ENCODE peak calls at places on chromosomes 3 and 15, in five cellular contexts. One of them, this sample, is unnamed.

GRCh38 chr15:31390777-31391486 is 64.3 kb downstream of the KLF13 start:
- DNase-seq in HCT116: no peak
- DNase-seq in ovary: peak; percentile 22
- DNase-seq in astrocyte: no peak
- DNase-seq in tibial artery: no peak
- DNase-seq in this sample: no peak

GRCh38 chr3:154244644-154245043 is 79.6 kb downstream of the DHX36 start:
- DNase-seq in HCT116: no peak
- DNase-seq in ovary: no peak
- DNase-seq in astrocyte: peak; percentile 46
- DNase-seq in tibial artery: no peak
- DNase-seq in this sample: no peak

GRCh38 chr15:58063612-58064011 is 1.9 kb downstream of the ALDH1A2 start:
- DNase-seq in HCT116: no peak
- DNase-seq in ovary: no peak
- DNase-seq in astrocyte: no peak
- DNase-seq in tibial artery: no peak
- DNase-seq in this sample: no peak

GRCh38 chr3:2645001-2645400 is 465.2 kb downstream of the IL5RA start:
- DNase-seq in HCT116: no peak
- DNase-seq in ovary: no peak
- DNase-seq in astrocyte: no peak
- DNase-seq in tibial artery: no peak
- DNase-seq in this sample: no peak

GRCh38 chr3:57007513-57008415 is 52.7 kb upstream of the SPATA12 start:
- DNase-seq in HCT116: peak; percentile 54
- DNase-seq in ovary: peak; percentile 88
- DNase-seq in astrocyte: peak; percentile 88
- DNase-seq in tibial artery: peak; percentile 85
- DNase-seq in this sample: no peak

GRCh38 chr15:43412096-43412495 is 41.2 kb downstream of the TUBGCP4 start:
- DNase-seq in HCT116: no peak
- DNase-seq in ovary: no peak
- DNase-seq in astrocyte: no peak
- DNase-seq in tibial artery: no peak
- DNase-seq in this sample: no peak

GRCh38 chr15:61195116-61196002 is 33.7 kb downstream of the RORA start:
- DNase-seq in HCT116: peak; percentile 26
- DNase-seq in ovary: no peak
- DNase-seq in astrocyte: peak; percentile 6
- DNase-seq in tibial artery: no peak
- DNase-seq in this sample: no peak

GRCh38 chr3:53236112-53236841 is 19.5 kb downstream of the TKT start:
- DNase-seq in HCT116: peak; percentile 34
- DNase-seq in ovary: peak; percentile 69
- DNase-seq in astrocyte: peak; percentile 90
- DNase-seq in tibial artery: peak; percentile 58
- DNase-seq in this sample: no peak

GRCh38 chr3:43691120-43692002 is 623 bp downstream of the ABHD5 start:
- DNase-seq in HCT116: peak; percentile 68
- DNase-seq in ovary: peak; percentile 76
- DNase-seq in astrocyte: peak; percentile 25
- DNase-seq in tibial artery: peak; percentile 71
- DNase-seq in this sample: peak; percentile 21

GRCh38 chr3:136404056-136404455 is 153.9 kb downstream of the PCCB start:
- DNase-seq in HCT116: no peak
- DNase-seq in ovary: no peak
- DNase-seq in astrocyte: no peak
- DNase-seq in tibial artery: no peak
- DNase-seq in this sample: no peak

GRCh38 chr3:180974286-180974685 is 15.2 kb downstream of the DNAJC19 start:
- DNase-seq in HCT116: no peak
- DNase-seq in ovary: no peak
- DNase-seq in astrocyte: no peak
- DNase-seq in tibial artery: no peak
- DNase-seq in this sample: no peak

GRCh38 chr15:89088605-89089315 is 504 bp downstream of the ABHD2 start:
- DNase-seq in HCT116: no peak
- DNase-seq in ovary: peak; percentile 58
- DNase-seq in astrocyte: no peak
- DNase-seq in tibial artery: peak; percentile 38
- DNase-seq in this sample: peak; percentile 19

GRCh38 chr3:188573929-188574317 is 420.0 kb downstream of the LPP start:
- DNase-seq in HCT116: no peak
- DNase-seq in ovary: no peak
- DNase-seq in astrocyte: no peak
- DNase-seq in tibial artery: no peak
- DNase-seq in this sample: no peak

GRCh38 chr15:58269455-58270414 is 131.6 kb downstream of the AQP9 start:
- DNase-seq in HCT116: peak; percentile 42
- DNase-seq in ovary: no peak
- DNase-seq in astrocyte: peak; percentile 45
- DNase-seq in tibial artery: no peak
- DNase-seq in this sample: peak; percentile 16

GRCh38 chr15:66891776-66892175 is 173.6 kb upstream of the SMAD3 start:
- DNase-seq in HCT116: no peak
- DNase-seq in ovary: no peak
- DNase-seq in astrocyte: no peak
- DNase-seq in tibial artery: no peak
- DNase-seq in this sample: no peak
- H3K27ac ChIP-seq in HCT116: no peak overlapping the region
- H3K27ac ChIP-seq in ovary: no peak overlapping the region
- H3K27ac ChIP-seq in astrocyte: no peak overlapping the region
- H3K27ac ChIP-seq in tibial artery: no peak overlapping the region
- H3K27ac ChIP-seq in this sample: no peak overlapping the region

DNA sequence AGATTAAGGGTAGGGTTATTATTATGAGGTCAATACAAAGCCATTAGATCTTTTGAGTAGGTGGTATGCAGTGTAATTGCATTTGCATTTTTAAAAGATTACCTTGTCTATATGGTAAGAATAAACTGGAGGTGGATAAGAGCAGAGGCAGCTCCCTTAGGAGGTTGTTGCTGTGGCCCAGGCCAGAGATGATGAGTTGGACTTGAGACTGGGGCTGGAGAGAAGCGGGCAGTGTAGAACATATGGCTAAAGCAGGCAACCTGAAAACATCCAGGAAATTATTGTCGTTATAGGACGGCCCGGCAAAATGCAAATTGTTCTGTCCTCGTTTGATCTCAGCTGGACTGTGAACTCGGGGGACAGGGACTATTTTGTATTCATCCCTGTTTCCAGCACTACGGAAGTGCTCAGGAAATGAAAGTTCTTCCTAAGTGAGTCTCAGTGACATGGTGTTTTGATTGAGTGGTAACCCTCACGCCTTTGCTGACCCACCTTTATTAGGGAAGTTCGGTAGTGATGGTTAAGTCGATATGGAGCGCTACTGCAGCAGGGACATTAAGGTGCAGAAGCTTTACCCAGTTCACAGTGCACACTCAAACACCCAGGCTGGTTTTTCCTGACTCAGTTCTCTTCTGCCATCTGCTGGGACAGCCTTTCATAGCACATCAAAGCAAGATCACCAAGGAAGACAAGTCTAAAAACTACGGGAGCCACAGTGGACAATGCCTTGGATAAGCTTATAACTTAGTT is 27.2 kb upstream of the VPS33B start:
- DNase-seq in HCT116: peak; percentile 73
- DNase-seq in ovary: peak; percentile 63
- DNase-seq in astrocyte: peak; percentile 45
- DNase-seq in tibial artery: peak; percentile 62
- DNase-seq in this sample: peak; percentile 12
- H3K27ac ChIP-seq in HCT116: no peak overlapping the region
- H3K27ac ChIP-seq in ovary: no peak overlapping the region
- H3K27ac ChIP-seq in astrocyte: no peak overlapping the region
- H3K27ac ChIP-seq in tibial artery: no peak overlapping the region
- H3K27ac ChIP-seq in this sample: no peak overlapping the region

GRCh38 chr3:79367066-79367465 is 400.7 kb downstream of the ROBO1 start:
- DNase-seq in HCT116: no peak
- DNase-seq in ovary: no peak
- DNase-seq in astrocyte: peak; percentile 81
- DNase-seq in tibial artery: no peak
- DNase-seq in this sample: no peak

GRCh38 chr3:79366414-79366813 is 401.4 kb downstream of the ROBO1 start:
- DNase-seq in HCT116: no peak
- DNase-seq in ovary: no peak
- DNase-seq in astrocyte: peak; percentile 16
- DNase-seq in tibial artery: no peak
- DNase-seq in this sample: no peak

GRCh38 chr3:79369306-79369705 is 398.5 kb downstream of the ROBO1 start:
- DNase-seq in HCT116: no peak
- DNase-seq in ovary: no peak
- DNase-seq in astrocyte: no peak
- DNase-seq in tibial artery: no peak
- DNase-seq in this sample: no peak

GRCh38 chr3:79367803-79368202 is 400.0 kb downstream of the ROBO1 start:
- DNase-seq in HCT116: no peak
- DNase-seq in ovary: no peak
- DNase-seq in astrocyte: no peak
- DNase-seq in tibial artery: no peak
- DNase-seq in this sample: no peak

DNA sequence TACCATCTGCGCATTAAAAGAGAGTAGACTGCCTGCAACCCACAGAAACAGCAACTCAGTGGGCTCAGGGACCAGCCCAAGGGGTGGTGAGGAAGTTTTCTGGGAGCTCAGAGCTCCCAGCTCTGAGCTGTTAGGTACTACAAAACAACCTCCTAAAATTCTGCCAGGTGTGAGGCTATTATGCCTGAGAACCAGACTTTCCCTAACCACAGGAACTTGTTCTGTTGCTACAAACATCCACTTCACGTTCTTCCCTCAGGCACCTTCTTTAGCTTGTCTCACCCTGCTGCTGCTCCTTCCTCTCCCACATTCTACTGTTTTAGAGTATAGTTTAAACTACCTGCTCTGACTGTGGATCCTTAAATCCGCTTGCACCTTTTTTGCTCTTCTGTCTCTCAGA is 399.4 kb downstream of the ROBO1 start:
- DNase-seq in HCT116: no peak
- DNase-seq in ovary: no peak
- DNase-seq in astrocyte: peak; percentile 64
- DNase-seq in tibial artery: no peak
- DNase-seq in this sample: no peak
- H3K27ac ChIP-seq in HCT116: no peak overlapping the region
- H3K27ac ChIP-seq in ovary: no peak overlapping the region
- H3K27ac ChIP-seq in astrocyte: no peak overlapping the region
- H3K27ac ChIP-seq in tibial artery: no peak overlapping the region
- H3K27ac ChIP-seq in this sample: no peak overlapping the region

DNA sequence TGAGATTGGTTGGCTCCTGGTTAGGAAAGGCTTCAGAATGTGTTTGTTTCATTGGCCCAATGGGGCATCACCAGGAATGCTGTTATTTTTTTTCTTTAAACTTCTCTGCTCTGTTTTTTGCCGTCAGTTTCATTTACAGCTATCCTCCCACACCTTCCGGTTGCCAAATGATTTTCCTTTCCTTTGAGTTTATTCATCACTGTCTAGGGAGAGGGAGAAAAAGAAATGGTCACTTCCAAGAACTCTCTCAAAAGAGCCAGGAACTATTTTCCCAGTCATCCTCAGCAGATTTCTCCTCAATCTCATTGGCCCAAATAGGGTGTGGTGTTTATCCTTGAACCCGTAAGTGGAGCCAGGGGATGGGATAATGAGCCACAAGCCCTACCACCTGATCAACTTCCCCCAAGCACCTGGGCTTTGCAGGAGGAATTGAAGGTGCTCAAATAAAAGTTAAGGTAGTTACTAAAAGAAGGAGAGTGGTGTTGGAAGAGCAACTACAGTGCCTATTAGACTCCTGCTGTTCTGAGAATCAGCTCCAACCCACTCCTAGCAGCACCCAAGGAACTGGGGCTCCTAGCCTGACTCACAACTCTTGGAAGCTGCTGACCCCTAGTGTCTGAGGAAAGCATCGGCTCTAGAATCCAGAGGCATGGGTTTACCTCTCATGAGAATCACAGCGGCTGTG is 183.8 kb upstream of the IL12A start:
- DNase-seq in HCT116: peak; percentile 60
- DNase-seq in ovary: peak; percentile 53
- DNase-seq in astrocyte: peak; percentile 81
- DNase-seq in tibial artery: peak; percentile 73
- DNase-seq in this sample: no peak
- H3K27ac ChIP-seq in HCT116: no peak overlapping the region
- H3K27ac ChIP-seq in ovary: no peak overlapping the region
- H3K27ac ChIP-seq in astrocyte: peak overlapping the region; percentile 29
- H3K27ac ChIP-seq in tibial artery: peak overlapping the region; percentile 48
- H3K27ac ChIP-seq in this sample: no peak overlapping the region

GRCh38 chr3:152921351-152921750 is 86.4 kb downstream of the P2RY1 start:
- DNase-seq in HCT116: no peak
- DNase-seq in ovary: no peak
- DNase-seq in astrocyte: no peak
- DNase-seq in tibial artery: no peak
- DNase-seq in this sample: no peak

GRCh38 chr3:152910211-152910610 is 75.3 kb downstream of the P2RY1 start:
- DNase-seq in HCT116: no peak
- DNase-seq in ovary: no peak
- DNase-seq in astrocyte: no peak
- DNase-seq in tibial artery: no peak
- DNase-seq in this sample: no peak

GRCh38 chr3:152916753-152917279 is 81.9 kb downstream of the P2RY1 start:
- DNase-seq in HCT116: no peak
- DNase-seq in ovary: no peak
- DNase-seq in astrocyte: no peak
- DNase-seq in tibial artery: no peak
- DNase-seq in this sample: no peak

GRCh38 chr3:152910966-152911365 is 76.0 kb downstream of the P2RY1 start:
- DNase-seq in HCT116: no peak
- DNase-seq in ovary: no peak
- DNase-seq in astrocyte: no peak
- DNase-seq in tibial artery: no peak
- DNase-seq in this sample: no peak

GRCh38 chr3:152915695-152916094 is 80.8 kb downstream of the P2RY1 start:
- DNase-seq in HCT116: no peak
- DNase-seq in ovary: no peak
- DNase-seq in astrocyte: no peak
- DNase-seq in tibial artery: no peak
- DNase-seq in this sample: no peak
- H3K27ac ChIP-seq in HCT116: no peak overlapping the region
- H3K27ac ChIP-seq in ovary: no peak overlapping the region
- H3K27ac ChIP-seq in astrocyte: no peak overlapping the region
- H3K27ac ChIP-seq in tibial artery: no peak overlapping the region
- H3K27ac ChIP-seq in this sample: no peak overlapping the region

GRCh38 chr15:52180851-52181450 is 10.2 kb downstream of the GNB5 start:
- DNase-seq in HCT116: no peak
- DNase-seq in ovary: no peak
- DNase-seq in astrocyte: no peak
- DNase-seq in tibial artery: no peak
- DNase-seq in this sample: no peak
- H3K27ac ChIP-seq in HCT116: no peak overlapping the region
- H3K27ac ChIP-seq in ovary: peak overlapping the region; percentile 94
- H3K27ac ChIP-seq in astrocyte: no peak overlapping the region
- H3K27ac ChIP-seq in tibial artery: no peak overlapping the region
- H3K27ac ChIP-seq in this sample: peak overlapping the region; percentile 99